ENCODE peak calls at places on chromosomes 7 and 10, in six cellular contexts. Q is astrocyte of the spinal cord, C is dorsolateral prefrontal cortex, L is fibroblast of the aortic adventitia, T is brain microvascular endothelial cell, A is MM.1S. M is an unnamed sample.

GRCh38 chr7:134086998-134087735 is 40.0 kb upstream of the LRGUK start:
- DNase-seq in Q (no peak), C (no peak), L (no peak), T (no peak), A (no peak), M (no peak)

GRCh38 chr7:111736475-111736874 is 174.2 kb upstream of the IMMP2L start:
- DNase-seq in Q (no peak), C (no peak), L (peak; percentile 31), T (no peak), A (no peak), M (no peak)

GRCh38 chr7:4748267-4748666 is 27.2 kb upstream of the AP5Z1 start:
- DNase-seq in Q (no peak), C (no peak), L (no peak), T (no peak), A (no peak), M (no peak)

GRCh38 chr7:541661-542060 is 22.0 kb upstream of the PDGFA start:
- DNase-seq in Q (no peak), C (no peak), L (no peak), T (no peak), A (no peak), M (no peak)

GRCh38 chr10:122461367-122461728 is at the start of gene HTRA1:
- DNase-seq in Q (peak; percentile 59), C (peak; percentile 87), L (peak; percentile 64), T (no peak), A (no peak), M (no peak)

GRCh38 chr7:150962743-150963399 is 15.2 kb downstream of the KCNH2 start:
- DNase-seq in Q (peak; percentile 25), C (peak; percentile 58), L (peak; percentile 23), T (no peak), A (peak; percentile 41), M (no peak)

GRCh38 chr7:102096706-102097427 is 189.8 kb upstream of the SH2B2 start:
- DNase-seq in Q (no peak), C (no peak), L (no peak), T (no peak), A (no peak), M (no peak)

GRCh38 chr10:97939446-97939990 is 89.9 kb downstream of the GOLGA7B start:
- DNase-seq in Q (no peak), C (no peak), L (no peak), T (no peak), A (no peak), M (no peak)

GRCh38 chr10:21860718-21861117 is 142.8 kb downstream of the DNAJC1 start:
- DNase-seq in Q (peak; percentile 35), C (no peak), L (peak; percentile 12), T (no peak), A (peak; percentile 37), M (no peak)

GRCh38 chr7:80876894-80877414 is 41.9 kb downstream of the SEMA3C start:
- DNase-seq in Q (peak; percentile 52), C (no peak), L (peak; percentile 43), T (no peak), A (no peak), M (no peak)

GRCh38 chr7:149846021-149846420 is 7.8 kb downstream of the ZNF862 start:
- DNase-seq in Q (no peak), C (no peak), L (no peak), T (no peak), A (no peak), M (peak; percentile 50)

GRCh38 chr7:148944935-148945934 is 61.1 kb upstream of the EZH2 start:
- DNase-seq in Q (peak; percentile 36), C (no peak), L (peak; percentile 83), T (peak; percentile 17), A (no peak), M (peak; percentile 34)

DNA sequence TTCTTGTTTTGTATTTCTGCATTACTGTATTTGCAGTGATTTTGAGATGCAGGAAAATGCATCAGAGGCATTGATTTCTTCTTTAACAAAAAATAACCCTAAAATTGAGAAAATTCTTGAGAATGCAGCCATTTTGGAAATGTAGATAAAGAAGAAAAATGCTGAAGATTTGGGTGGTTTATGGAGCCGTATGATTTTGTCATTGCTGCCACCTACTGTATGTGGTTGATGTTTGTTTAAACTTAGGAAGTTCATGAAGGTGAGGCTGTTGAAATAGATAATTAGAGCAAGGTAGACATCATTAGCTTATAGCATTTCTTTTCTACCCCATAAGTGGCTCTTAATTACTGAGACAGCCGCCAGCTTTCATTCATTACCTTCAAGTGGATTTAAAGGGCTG is 92.1 kb upstream of the SAMD8 start:
- DNase-seq in Q (peak; percentile 54), C (no peak), L (peak; percentile 65), T (no peak), A (peak; percentile 74), M (no peak)
- TF ChIP-seq CTCF in Q (peak; percentile 31), C (peak; percentile 59), L (peak; percentile 47), T (peak; percentile 28), A (peak; percentile 62), M (peak; percentile 81)

GRCh38 chr7:43711503-43711902 is 17.8 kb downstream of the COA1 start:
- DNase-seq in Q (no peak), C (no peak), L (no peak), T (no peak), A (no peak), M (no peak)
- TF ChIP-seq CTCF in Q (no peak), C (no peak), L (no peak), T (no peak), A (no peak), M (no peak)

GRCh38 chr7:139109188-139109982 is at the start of gene ZC3HAV1:
- DNase-seq in Q (peak; percentile 87), C (peak; percentile 60), L (peak; percentile 93), T (peak; percentile 79), A (peak; percentile 97), M (no peak)
- TF ChIP-seq CTCF in Q (no peak), C (no peak), L (no peak), T (peak; percentile 7), A (no peak), M (peak; percentile 33)

GRCh38 chr10:13590886-13591285 is 4.1 kb downstream of the PRPF18 start:
- DNase-seq in Q (no peak), C (no peak), L (no peak), T (no peak), A (no peak), M (no peak)

GRCh38 chr10:13586676-13587355 is at the start of gene PRPF18:
- DNase-seq in Q (peak; percentile 93), C (peak; percentile 92), L (peak; percentile 94), T (peak; percentile 90), A (peak; percentile 95), M (peak; percentile 97)

GRCh38 chr10:13587367-13587766 is 602 bp downstream of the PRPF18 start:
- DNase-seq in Q (no peak), C (no peak), L (no peak), T (no peak), A (peak; percentile 8), M (no peak)

GRCh38 chr10:13592306-13592705 is 5.5 kb downstream of the PRPF18 start:
- DNase-seq in Q (no peak), C (no peak), L (no peak), T (no peak), A (no peak), M (no peak)

GRCh38 chr10:13589316-13589715 is 2.6 kb downstream of the PRPF18 start:
- DNase-seq in Q (no peak), C (no peak), L (no peak), T (no peak), A (no peak), M (no peak)
- TF ChIP-seq CTCF in Q (peak; percentile 8), C (no peak), L (no peak), T (peak; percentile 38), A (no peak), M (peak; percentile 43)

GRCh38 chr7:15007507-15007906 is 105.0 kb upstream of the DGKB start:
- DNase-seq in Q (no peak), C (no peak), L (peak; percentile 5), T (no peak), A (no peak), M (no peak)
- TF ChIP-seq CTCF in Q (peak; percentile 41), C (no peak), L (peak; percentile 37), T (peak; percentile 61), A (peak; percentile 18), M (peak; percentile 59)

GRCh38 chr7:18590744-18591340 is 95.3 kb downstream of the HDAC9 start:
- DNase-seq in Q (peak; percentile 69), C (no peak), L (peak; percentile 82), T (no peak), A (peak; percentile 38), M (no peak)
- TF ChIP-seq CTCF in Q (peak; percentile 63), C (peak; percentile 46), L (peak; percentile 67), T (peak; percentile 50), A (peak; percentile 58), M (peak; percentile 93)

DNA sequence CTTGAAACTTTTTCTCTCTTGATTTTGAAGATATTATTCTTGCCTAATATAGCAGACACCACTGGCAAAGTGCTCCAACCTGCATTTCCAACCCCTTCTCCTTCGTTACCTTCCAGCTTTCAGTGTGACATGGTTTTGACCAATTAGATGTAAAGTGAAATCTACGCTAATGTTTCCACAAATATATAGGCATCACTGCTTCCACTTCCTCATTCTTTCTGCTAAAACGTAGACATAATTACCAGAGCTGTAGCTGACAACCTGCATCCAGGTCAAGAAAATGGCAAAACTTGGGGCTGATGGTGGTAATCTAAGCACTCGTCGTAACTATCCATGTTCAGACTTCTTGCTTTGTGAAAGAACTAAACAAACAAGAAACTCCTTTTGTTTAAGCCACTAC is 41.8 kb upstream of the COL1A2 start:
- DNase-seq in Q (no peak), C (no peak), L (no peak), T (no peak), A (no peak), M (no peak)
- TF ChIP-seq CTCF in Q (no peak), C (no peak), L (no peak), T (no peak), A (no peak), M (no peak)

M was measured in chondrocyte.